ENCODE peak calls at places on chromosome 11, in four cellular contexts. One of them, this sample, is unnamed.

GRCh38 chr11:62552931-62553838 is 6.6 kb upstream of the AHNAK start:
- DNase-seq in K562: peak; percentile 80
- DNase-seq in WTC11: peak; percentile 78
- DNase-seq in HepG2: no peak
- DNase-seq in this sample: no peak

GRCh38 chr11:122421684-122422083 is 233.8 kb upstream of the UBASH3B start:
- DNase-seq in K562: no peak
- DNase-seq in WTC11: no peak
- DNase-seq in HepG2: no peak
- DNase-seq in this sample: no peak

GRCh38 chr11:122232985-122233384 is 117.0 kb upstream of the BLID start:
- DNase-seq in K562: no peak
- DNase-seq in WTC11: no peak
- DNase-seq in HepG2: no peak
- DNase-seq in this sample: no peak

GRCh38 chr11:36127550-36127949 is 161.7 kb downstream of the COMMD9 start:
- DNase-seq in K562: no peak
- DNase-seq in WTC11: no peak
- DNase-seq in HepG2: no peak
- DNase-seq in this sample: no peak

GRCh38 chr11:46967962-46968361 is 31.4 kb downstream of the CSTPP1 start:
- DNase-seq in K562: no peak
- DNase-seq in WTC11: no peak
- DNase-seq in HepG2: no peak
- DNase-seq in this sample: no peak

GRCh38 chr11:92740251-92740650 is 229.2 kb upstream of the MTNR1B start:
- DNase-seq in K562: no peak
- DNase-seq in WTC11: no peak
- DNase-seq in HepG2: no peak
- DNase-seq in this sample: no peak

GRCh38 chr11:116162086-116162485 is 610.7 kb downstream of the BUD13 start:
- DNase-seq in K562: no peak
- DNase-seq in WTC11: no peak
- DNase-seq in HepG2: no peak
- DNase-seq in this sample: no peak

GRCh38 chr11:64650923-64651523 is 60.0 kb downstream of the SLC22A12 start:
- DNase-seq in K562: peak; percentile 63
- DNase-seq in WTC11: peak; percentile 59
- DNase-seq in HepG2: no peak
- DNase-seq in this sample: peak; percentile 53

GRCh38 chr11:22725079-22725478 is 58.7 kb downstream of the GAS2 start:
- DNase-seq in K562: no peak
- DNase-seq in WTC11: no peak
- DNase-seq in HepG2: no peak
- DNase-seq in this sample: no peak

GRCh38 chr11:73883856-73884255 is 7.1 kb downstream of the PAAF1 start:
- DNase-seq in K562: no peak
- DNase-seq in WTC11: no peak
- DNase-seq in HepG2: no peak
- DNase-seq in this sample: no peak

GRCh38 chr11:45252134-45252856 is 33.8 kb downstream of the SYT13 start:
- DNase-seq in K562: peak; percentile 78
- DNase-seq in WTC11: peak; percentile 91
- DNase-seq in HepG2: peak; percentile 35
- DNase-seq in this sample: peak; percentile 86

GRCh38 chr11:62444271-62444833 is 25.5 kb downstream of the SCGB1A1 start:
- DNase-seq in K562: no peak
- DNase-seq in WTC11: peak; percentile 41
- DNase-seq in HepG2: no peak
- DNase-seq in this sample: no peak

GRCh38 chr11:69249641-69250502 is 44.1 kb upstream of the MYEOV start:
- DNase-seq in K562: no peak
- DNase-seq in WTC11: peak; percentile 62
- DNase-seq in HepG2: no peak
- DNase-seq in this sample: no peak

GRCh38 chr11:9607511-9607899 is 34.0 kb downstream of the WEE1 start:
- DNase-seq in K562: no peak
- DNase-seq in WTC11: peak; percentile 35
- DNase-seq in HepG2: peak; percentile 50
- DNase-seq in this sample: no peak

GRCh38 chr11:45054956-45055355 is 91.5 kb upstream of the PRDM11 start:
- DNase-seq in K562: no peak
- DNase-seq in WTC11: no peak
- DNase-seq in HepG2: no peak
- DNase-seq in this sample: no peak

GRCh38 chr11:70343631-70344030 is 54.7 kb upstream of the CTTN start:
- DNase-seq in K562: no peak
- DNase-seq in WTC11: no peak
- DNase-seq in HepG2: no peak
- DNase-seq in this sample: no peak

GRCh38 chr11:66607126-66607834 is 9.2 kb upstream of the RBM14 start:
- DNase-seq in K562: no peak
- DNase-seq in WTC11: no peak
- DNase-seq in HepG2: peak; percentile 82
- DNase-seq in this sample: no peak

GRCh38 chr11:41456288-41456687 is 3.2 kb downstream of the LRRC4C start:
- DNase-seq in K562: no peak
- DNase-seq in WTC11: no peak
- DNase-seq in HepG2: no peak
- DNase-seq in this sample: no peak

GRCh38 chr11:120863359-120863758 is 160.5 kb upstream of the TBCEL start:
- DNase-seq in K562: no peak
- DNase-seq in WTC11: no peak
- DNase-seq in HepG2: no peak
- DNase-seq in this sample: no peak

GRCh38 chr11:34783816-34784317 is 132.3 kb downstream of the APIP start:
- DNase-seq in K562: no peak
- DNase-seq in WTC11: no peak
- DNase-seq in HepG2: peak; percentile 98
- DNase-seq in this sample: no peak
- TF ChIP-seq ELF4 in K562: no peak
- TF ChIP-seq ELF4 in WTC11: no peak
- TF ChIP-seq ELF4 in HepG2: no peak
- TF ChIP-seq ELF4 in this sample: no peak

GRCh38 chr11:105642870-105643269 is 33.0 kb downstream of the GRIA4 start:
- DNase-seq in K562: no peak
- DNase-seq in WTC11: no peak
- DNase-seq in HepG2: no peak
- DNase-seq in this sample: no peak
- TF ChIP-seq ELF4 in K562: no peak
- TF ChIP-seq ELF4 in WTC11: no peak
- TF ChIP-seq ELF4 in HepG2: no peak
- TF ChIP-seq ELF4 in this sample: no peak

GRCh38 chr11:16879690-16880089 is 134.5 kb downstream of the PLEKHA7 start:
- DNase-seq in K562: no peak
- DNase-seq in WTC11: no peak
- DNase-seq in HepG2: no peak
- DNase-seq in this sample: no peak

GRCh38 chr11:16881766-16882165 is 132.4 kb downstream of the PLEKHA7 start:
- DNase-seq in K562: no peak
- DNase-seq in WTC11: no peak
- DNase-seq in HepG2: no peak
- DNase-seq in this sample: no peak

GRCh38 chr11:16880184-16880583 is 134.0 kb downstream of the PLEKHA7 start:
- DNase-seq in K562: no peak
- DNase-seq in WTC11: no peak
- DNase-seq in HepG2: no peak
- DNase-seq in this sample: no peak

GRCh38 chr11:16883179-16883578 is 131.0 kb downstream of the PLEKHA7 start:
- DNase-seq in K562: peak; percentile 64
- DNase-seq in WTC11: no peak
- DNase-seq in HepG2: no peak
- DNase-seq in this sample: no peak

GRCh38 chr11:16881074-16881709 is 133.0 kb downstream of the PLEKHA7 start:
- DNase-seq in K562: peak; percentile 61
- DNase-seq in WTC11: peak; percentile 22
- DNase-seq in HepG2: no peak
- DNase-seq in this sample: no peak
- TF ChIP-seq ELF4 in K562: no peak
- TF ChIP-seq ELF4 in WTC11: no peak
- TF ChIP-seq ELF4 in HepG2: no peak
- TF ChIP-seq ELF4 in this sample: no peak

DNA sequence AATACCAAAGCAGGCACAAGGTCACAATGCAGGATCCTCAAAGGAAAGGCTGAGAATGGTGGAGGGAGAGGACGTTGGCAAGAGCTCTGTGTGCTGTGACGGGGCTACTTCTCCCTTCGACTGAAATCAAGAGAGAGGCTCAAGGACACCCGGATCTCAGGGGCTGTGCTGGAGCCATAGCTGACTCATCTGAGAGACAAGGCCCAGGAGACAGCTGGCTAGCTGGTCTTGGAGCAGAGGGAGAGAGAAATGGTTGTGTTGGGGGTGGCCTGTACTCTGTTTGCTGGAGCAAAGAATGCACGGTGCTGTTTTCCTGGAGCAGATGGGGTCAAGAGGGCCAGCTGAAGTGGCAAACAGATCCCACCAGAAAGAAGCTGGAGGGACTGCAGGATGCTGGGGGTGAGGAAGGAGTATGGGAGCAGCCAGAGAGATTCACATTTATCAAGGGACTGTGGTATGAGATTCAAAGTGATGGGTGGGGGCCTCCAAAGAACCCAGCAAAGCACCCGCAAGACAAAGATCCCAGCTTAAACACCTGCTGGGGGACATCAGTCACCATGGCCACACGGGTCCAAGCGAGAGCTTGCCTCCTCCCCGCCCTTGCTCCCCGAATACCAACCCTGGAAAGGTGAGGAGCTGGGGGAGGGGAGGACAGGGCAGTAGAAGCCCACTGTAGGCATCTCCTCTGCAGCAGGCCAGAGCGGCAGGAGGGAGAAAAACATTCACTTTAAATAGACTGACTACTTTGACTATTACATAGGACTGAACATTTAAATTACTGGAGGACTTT is 40.8 kb downstream of the MAP6 start:
- DNase-seq in K562: peak; percentile 20
- DNase-seq in WTC11: no peak
- DNase-seq in HepG2: no peak
- DNase-seq in this sample: no peak
- TF ChIP-seq ELF4 in K562: no peak
- TF ChIP-seq ELF4 in WTC11: no peak
- TF ChIP-seq ELF4 in HepG2: no peak
- TF ChIP-seq ELF4 in this sample: no peak

GRCh38 chr11:86447763-86448480 is 73.2 kb downstream of the CCDC81 start:
- DNase-seq in K562: no peak
- DNase-seq in WTC11: no peak
- DNase-seq in HepG2: no peak
- DNase-seq in this sample: no peak
- TF ChIP-seq ELF4 in K562: no peak
- TF ChIP-seq ELF4 in WTC11: no peak
- TF ChIP-seq ELF4 in HepG2: no peak
- TF ChIP-seq ELF4 in this sample: no peak

GRCh38 chr11:129215506-129216245 is 23.6 kb upstream of the ARHGAP32 start:
- DNase-seq in K562: no peak
- DNase-seq in WTC11: peak; percentile 14
- DNase-seq in HepG2: no peak
- DNase-seq in this sample: no peak
- TF ChIP-seq ELF4 in K562: no peak
- TF ChIP-seq ELF4 in WTC11: no peak
- TF ChIP-seq ELF4 in HepG2: no peak
- TF ChIP-seq ELF4 in this sample: no peak

DNA sequence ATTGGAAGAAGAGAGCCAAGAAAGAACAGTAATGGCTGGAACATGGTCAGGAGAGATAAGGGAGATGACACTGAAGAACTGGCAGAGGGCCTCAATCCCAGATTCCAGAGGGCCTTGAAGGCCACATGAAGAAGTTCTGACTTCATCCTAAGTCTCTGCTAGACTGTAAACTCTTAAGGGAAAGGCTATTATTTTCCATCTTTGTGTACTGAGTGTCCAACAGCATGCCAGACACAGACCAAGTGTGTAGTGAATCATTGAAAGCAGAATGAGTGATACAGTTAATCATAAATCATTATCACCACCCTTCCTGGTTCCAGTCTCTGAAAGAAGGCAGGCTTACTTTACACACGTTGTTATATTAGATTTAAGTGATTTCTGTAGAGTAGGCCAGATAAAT is 185.3 kb upstream of the C11orf87 start:
- DNase-seq in K562: no peak
- DNase-seq in WTC11: no peak
- DNase-seq in HepG2: no peak
- DNase-seq in this sample: no peak
- TF ChIP-seq ELF4 in K562: no peak
- TF ChIP-seq ELF4 in WTC11: no peak
- TF ChIP-seq ELF4 in HepG2: no peak
- TF ChIP-seq ELF4 in this sample: no peak

GRCh38 chr11:123653405-123653996 is 923 bp downstream of the SCN3B start:
- DNase-seq in K562: no peak
- DNase-seq in WTC11: no peak
- DNase-seq in HepG2: no peak
- DNase-seq in this sample: no peak
- TF ChIP-seq ELF4 in K562: no peak
- TF ChIP-seq ELF4 in WTC11: no peak
- TF ChIP-seq ELF4 in HepG2: no peak
- TF ChIP-seq ELF4 in this sample: no peak